ENCODE peak calls at places on chromosome 20, in six cellular contexts. One of them, this sample, is unnamed.

GRCh38 chr20:33789109-33789857 is 21.9 kb upstream of the CHMP4B start:
- DNase-seq in CD8-positive, alpha-beta memory T cell: no peak
- DNase-seq in astrocyte: peak
- DNase-seq in choroid plexus epithelial cell: peak
- DNase-seq in pancreas: peak
- DNase-seq in AG04450: peak
- DNase-seq in this sample: peak

GRCh38 chr20:40991181-40991889 is 37.3 kb upstream of the TOP1 start:
- DNase-seq in CD8-positive, alpha-beta memory T cell: no peak
- DNase-seq in astrocyte: no peak
- DNase-seq in choroid plexus epithelial cell: peak
- DNase-seq in pancreas: no peak
- DNase-seq in AG04450: no peak
- DNase-seq in this sample: peak

GRCh38 chr20:56195946-56196345 is 52.6 kb upstream of the MC3R start:
- DNase-seq in CD8-positive, alpha-beta memory T cell: no peak
- DNase-seq in astrocyte: no peak
- DNase-seq in choroid plexus epithelial cell: no peak
- DNase-seq in pancreas: no peak
- DNase-seq in AG04450: no peak
- DNase-seq in this sample: no peak

GRCh38 chr20:137668-138131 is 4.7 kb upstream of the DEFB126 start:
- DNase-seq in CD8-positive, alpha-beta memory T cell: no peak
- DNase-seq in astrocyte: no peak
- DNase-seq in choroid plexus epithelial cell: peak
- DNase-seq in pancreas: no peak
- DNase-seq in AG04450: no peak
- DNase-seq in this sample: no peak

GRCh38 chr20:20207872-20208271 is 155.5 kb downstream of the CFAP61 start:
- DNase-seq in CD8-positive, alpha-beta memory T cell: no peak
- DNase-seq in astrocyte: no peak
- DNase-seq in choroid plexus epithelial cell: no peak
- DNase-seq in pancreas: no peak
- DNase-seq in AG04450: no peak
- DNase-seq in this sample: no peak

GRCh38 chr20:39524371-39524911 is 562.3 kb downstream of the DHX35 start:
- DNase-seq in CD8-positive, alpha-beta memory T cell: no peak
- DNase-seq in astrocyte: peak
- DNase-seq in choroid plexus epithelial cell: peak
- DNase-seq in pancreas: no peak
- DNase-seq in AG04450: no peak
- DNase-seq in this sample: no peak

GRCh38 chr20:6685181-6685582 is 82.3 kb upstream of the BMP2 start:
- DNase-seq in CD8-positive, alpha-beta memory T cell: no peak
- DNase-seq in astrocyte: peak
- DNase-seq in choroid plexus epithelial cell: peak
- DNase-seq in pancreas: no peak
- DNase-seq in AG04450: no peak
- DNase-seq in this sample: no peak

GRCh38 chr20:33740189-33740588 is 8.4 kb downstream of the ZNF341 start:
- DNase-seq in CD8-positive, alpha-beta memory T cell: no peak
- DNase-seq in astrocyte: no peak
- DNase-seq in choroid plexus epithelial cell: no peak
- DNase-seq in pancreas: no peak
- DNase-seq in AG04450: no peak
- DNase-seq in this sample: no peak

GRCh38 chr20:58070664-58071499 is 157.6 kb downstream of the ANKRD60 start:
- DNase-seq in CD8-positive, alpha-beta memory T cell: no peak
- DNase-seq in astrocyte: no peak
- DNase-seq in choroid plexus epithelial cell: no peak
- DNase-seq in pancreas: no peak
- DNase-seq in AG04450: no peak
- DNase-seq in this sample: peak

GRCh38 chr20:13810446-13810845 is 25.6 kb downstream of the NDUFAF5 start:
- DNase-seq in CD8-positive, alpha-beta memory T cell: no peak
- DNase-seq in astrocyte: no peak
- DNase-seq in choroid plexus epithelial cell: no peak
- DNase-seq in pancreas: no peak
- DNase-seq in AG04450: no peak
- DNase-seq in this sample: no peak

GRCh38 chr20:5526516-5526915 is 209.8 kb upstream of the PROKR2 start:
- DNase-seq in CD8-positive, alpha-beta memory T cell: no peak
- DNase-seq in astrocyte: no peak
- DNase-seq in choroid plexus epithelial cell: no peak
- DNase-seq in pancreas: no peak
- DNase-seq in AG04450: no peak
- DNase-seq in this sample: no peak

GRCh38 chr20:6731951-6732580 is 35.4 kb upstream of the BMP2 start:
- DNase-seq in CD8-positive, alpha-beta memory T cell: no peak
- DNase-seq in astrocyte: no peak
- DNase-seq in choroid plexus epithelial cell: no peak
- DNase-seq in pancreas: no peak
- DNase-seq in AG04450: no peak
- DNase-seq in this sample: no peak

GRCh38 chr20:50122763-50123162 is 9.8 kb upstream of the UBE2V1 start:
- DNase-seq in CD8-positive, alpha-beta memory T cell: no peak
- DNase-seq in astrocyte: no peak
- DNase-seq in choroid plexus epithelial cell: no peak
- DNase-seq in pancreas: no peak
- DNase-seq in AG04450: no peak
- DNase-seq in this sample: no peak

GRCh38 chr20:57672164-57672563 is 37.7 kb downstream of the PMEPA1 start:
- DNase-seq in CD8-positive, alpha-beta memory T cell: no peak
- DNase-seq in astrocyte: peak
- DNase-seq in choroid plexus epithelial cell: no peak
- DNase-seq in pancreas: no peak
- DNase-seq in AG04450: no peak
- DNase-seq in this sample: peak

GRCh38 chr20:4925842-4926530 is 75.3 kb downstream of the SLC23A2 start:
- DNase-seq in CD8-positive, alpha-beta memory T cell: no peak
- DNase-seq in astrocyte: peak
- DNase-seq in choroid plexus epithelial cell: peak
- DNase-seq in pancreas: no peak
- DNase-seq in AG04450: no peak
- DNase-seq in this sample: no peak

GRCh38 chr20:6466065-6466810 is 301.2 kb upstream of the BMP2 start:
- DNase-seq in CD8-positive, alpha-beta memory T cell: no peak
- DNase-seq in astrocyte: peak
- DNase-seq in choroid plexus epithelial cell: peak
- DNase-seq in pancreas: no peak
- DNase-seq in AG04450: no peak
- DNase-seq in this sample: no peak

GRCh38 chr20:36796868-36797267 is 23.3 kb upstream of the DSN1 start:
- DNase-seq in CD8-positive, alpha-beta memory T cell: no peak
- DNase-seq in astrocyte: no peak
- DNase-seq in choroid plexus epithelial cell: no peak
- DNase-seq in pancreas: no peak
- DNase-seq in AG04450: no peak
- DNase-seq in this sample: no peak

GRCh38 chr20:32979201-32979998 is 24.8 kb downstream of the SUN5 start:
- DNase-seq in CD8-positive, alpha-beta memory T cell: no peak
- DNase-seq in astrocyte: no peak
- DNase-seq in choroid plexus epithelial cell: no peak
- DNase-seq in pancreas: no peak
- DNase-seq in AG04450: no peak
- DNase-seq in this sample: no peak

GRCh38 chr20:25399038-25399430 is 8.4 kb upstream of the ABHD12 start:
- DNase-seq in CD8-positive, alpha-beta memory T cell: no peak
- DNase-seq in astrocyte: peak
- DNase-seq in choroid plexus epithelial cell: peak
- DNase-seq in pancreas: no peak
- DNase-seq in AG04450: peak
- DNase-seq in this sample: peak

GRCh38 chr20:16351415-16351814 is 221.8 kb downstream of the KIF16B start:
- DNase-seq in CD8-positive, alpha-beta memory T cell: no peak
- DNase-seq in astrocyte: no peak
- DNase-seq in choroid plexus epithelial cell: no peak
- DNase-seq in pancreas: no peak
- DNase-seq in AG04450: no peak
- DNase-seq in this sample: no peak

GRCh38 chr20:45318386-45318939 is 10.4 kb upstream of the MATN4 start:
- DNase-seq in CD8-positive, alpha-beta memory T cell: no peak
- DNase-seq in astrocyte: no peak
- DNase-seq in choroid plexus epithelial cell: no peak
- DNase-seq in pancreas: no peak
- DNase-seq in AG04450: no peak
- DNase-seq in this sample: no peak

GRCh38 chr20:13422637-13423036 is 201.6 kb downstream of the ISM1 start:
- DNase-seq in CD8-positive, alpha-beta memory T cell: no peak
- DNase-seq in astrocyte: no peak
- DNase-seq in choroid plexus epithelial cell: no peak
- DNase-seq in pancreas: no peak
- DNase-seq in AG04450: no peak
- DNase-seq in this sample: no peak

GRCh38 chr20:9416421-9416820 is 98.0 kb upstream of the LAMP5 start:
- DNase-seq in CD8-positive, alpha-beta memory T cell: no peak
- DNase-seq in astrocyte: no peak
- DNase-seq in choroid plexus epithelial cell: no peak
- DNase-seq in pancreas: no peak
- DNase-seq in AG04450: no peak
- DNase-seq in this sample: no peak

GRCh38 chr20:16243470-16243869 is 329.8 kb downstream of the KIF16B start:
- DNase-seq in CD8-positive, alpha-beta memory T cell: no peak
- DNase-seq in astrocyte: no peak
- DNase-seq in choroid plexus epithelial cell: no peak
- DNase-seq in pancreas: no peak
- DNase-seq in AG04450: no peak
- DNase-seq in this sample: no peak

GRCh38 chr20:58246346-58246745 is 17.9 kb upstream of the ANKRD60 start:
- DNase-seq in CD8-positive, alpha-beta memory T cell: no peak
- DNase-seq in astrocyte: peak
- DNase-seq in choroid plexus epithelial cell: peak
- DNase-seq in pancreas: no peak
- DNase-seq in AG04450: no peak
- DNase-seq in this sample: no peak

GRCh38 chr20:59577037-59577808 is 27.1 kb upstream of the PHACTR3 start:
- DNase-seq in CD8-positive, alpha-beta memory T cell: no peak
- DNase-seq in astrocyte: no peak
- DNase-seq in choroid plexus epithelial cell: no peak
- DNase-seq in pancreas: no peak
- DNase-seq in AG04450: no peak
- DNase-seq in this sample: no peak

GRCh38 chr20:46401478-46401860 is 4.9 kb downstream of the ELMO2 start:
- DNase-seq in CD8-positive, alpha-beta memory T cell: no peak
- DNase-seq in astrocyte: no peak
- DNase-seq in choroid plexus epithelial cell: no peak
- DNase-seq in pancreas: no peak
- DNase-seq in AG04450: no peak
- DNase-seq in this sample: no peak

GRCh38 chr20:37308098-37309050 is 18.9 kb downstream of the MANBAL start:
- DNase-seq in CD8-positive, alpha-beta memory T cell: no peak
- DNase-seq in astrocyte: no peak
- DNase-seq in choroid plexus epithelial cell: no peak
- DNase-seq in pancreas: no peak
- DNase-seq in AG04450: no peak
- DNase-seq in this sample: no peak

GRCh38 chr20:2302369-2302768 is 6.6 kb downstream of the TGM3 start:
- DNase-seq in CD8-positive, alpha-beta memory T cell: no peak
- DNase-seq in astrocyte: no peak
- DNase-seq in choroid plexus epithelial cell: no peak
- DNase-seq in pancreas: no peak
- DNase-seq in AG04450: no peak
- DNase-seq in this sample: no peak
- H3K4me3 ChIP-seq in CD8-positive, alpha-beta memory T cell: no peak
- H3K4me3 ChIP-seq in astrocyte: no peak
- H3K4me3 ChIP-seq in choroid plexus epithelial cell: no peak
- H3K4me3 ChIP-seq in pancreas: no peak
- H3K4me3 ChIP-seq in AG04450: no peak
- H3K4me3 ChIP-seq in this sample: no peak

DNA sequence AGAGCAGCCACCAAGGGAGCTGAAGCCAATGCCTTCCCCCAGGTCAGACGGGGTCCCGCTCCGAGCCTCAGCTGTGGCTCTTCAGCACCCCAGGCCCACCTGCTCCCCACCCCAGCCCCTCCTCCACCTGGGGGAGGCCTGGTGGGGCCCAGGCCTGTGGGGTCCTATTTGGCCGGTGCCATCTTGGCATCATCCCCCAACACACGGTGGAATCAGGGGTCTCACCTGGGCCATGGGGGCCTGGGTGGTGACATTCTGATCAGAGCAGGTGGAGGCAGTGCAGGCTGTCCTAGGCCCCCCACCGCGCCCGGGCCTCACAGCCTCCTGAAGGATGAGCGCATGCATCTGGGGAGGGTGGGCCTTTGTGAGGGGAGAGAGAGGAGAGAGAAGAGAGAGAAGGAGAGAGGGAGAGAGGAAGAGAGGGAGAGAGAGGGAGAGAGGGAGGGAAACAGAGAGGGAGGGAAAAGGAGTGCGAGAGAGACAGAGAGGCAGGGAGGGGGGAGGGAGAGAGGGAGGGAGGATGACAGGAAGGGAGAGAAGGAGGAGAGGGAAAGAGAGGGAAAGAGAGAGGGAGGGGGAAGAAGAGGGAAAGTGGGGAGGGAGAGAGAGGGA is 23.9 kb upstream of the RBBP8NL start:
- DNase-seq in CD8-positive, alpha-beta memory T cell: no peak
- DNase-seq in astrocyte: no peak
- DNase-seq in choroid plexus epithelial cell: no peak
- DNase-seq in pancreas: no peak
- DNase-seq in AG04450: no peak
- DNase-seq in this sample: no peak
- H3K4me3 ChIP-seq in CD8-positive, alpha-beta memory T cell: no peak
- H3K4me3 ChIP-seq in astrocyte: no peak
- H3K4me3 ChIP-seq in choroid plexus epithelial cell: no peak
- H3K4me3 ChIP-seq in pancreas: no peak
- H3K4me3 ChIP-seq in AG04450: no peak
- H3K4me3 ChIP-seq in this sample: no peak

DNA sequence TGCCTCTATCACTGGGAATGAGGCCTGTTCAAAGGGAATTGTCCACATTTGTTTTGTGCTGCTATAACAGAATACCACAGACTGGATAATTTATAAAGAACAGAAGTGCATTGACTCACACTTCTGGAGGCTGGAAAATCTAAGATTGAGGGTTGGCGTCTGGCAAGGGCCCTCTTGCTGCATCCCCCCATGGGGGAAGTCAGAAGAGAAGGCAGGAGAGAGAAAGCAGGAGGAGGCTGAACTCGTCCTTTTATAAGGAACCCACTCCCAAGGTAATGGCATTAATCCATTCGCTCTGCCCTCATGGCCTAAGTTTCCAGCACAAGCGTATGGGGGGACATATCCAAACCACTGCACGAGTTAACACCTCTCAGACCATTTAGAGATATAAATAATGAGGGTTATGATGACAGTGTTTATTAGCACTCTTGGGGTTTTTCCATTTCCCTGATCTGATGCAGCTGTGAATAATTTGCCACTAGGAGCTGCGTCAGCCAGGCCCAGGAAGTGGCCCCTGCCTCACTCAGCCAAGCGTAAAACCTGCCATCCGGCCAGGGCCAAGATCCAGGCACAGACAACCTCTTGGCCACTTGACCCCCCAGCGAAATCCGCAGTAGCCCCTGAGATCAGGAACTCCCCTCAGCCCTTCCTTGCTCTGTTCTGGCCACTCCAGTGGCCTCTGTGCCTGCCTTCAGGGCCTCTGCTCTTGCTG is 14.2 kb upstream of the SLCO4A1 start:
- DNase-seq in CD8-positive, alpha-beta memory T cell: no peak
- DNase-seq in astrocyte: peak
- DNase-seq in choroid plexus epithelial cell: no peak
- DNase-seq in pancreas: no peak
- DNase-seq in AG04450: no peak
- DNase-seq in this sample: no peak
- H3K4me3 ChIP-seq in CD8-positive, alpha-beta memory T cell: no peak
- H3K4me3 ChIP-seq in astrocyte: no peak
- H3K4me3 ChIP-seq in choroid plexus epithelial cell: no peak
- H3K4me3 ChIP-seq in pancreas: no peak
- H3K4me3 ChIP-seq in AG04450: no peak
- H3K4me3 ChIP-seq in this sample: no peak

GRCh38 chr20:3800256-3800877 is 4.3 kb downstream of the CDC25B start:
- DNase-seq in CD8-positive, alpha-beta memory T cell: no peak
- DNase-seq in astrocyte: no peak
- DNase-seq in choroid plexus epithelial cell: no peak
- DNase-seq in pancreas: no peak
- DNase-seq in AG04450: no peak
- DNase-seq in this sample: no peak
- H3K4me3 ChIP-seq in CD8-positive, alpha-beta memory T cell: peak
- H3K4me3 ChIP-seq in astrocyte: no peak
- H3K4me3 ChIP-seq in choroid plexus epithelial cell: no peak
- H3K4me3 ChIP-seq in pancreas: no peak
- H3K4me3 ChIP-seq in AG04450: no peak
- H3K4me3 ChIP-seq in this sample: no peak